ENCODE peak calls at places on chromosomes 16 and 17, in nine cellular contexts. E, R, Y, U, L, Q, I, A and P are unnamed samples.

GRCh38 chr16:27472091-27473020 is 70.4 kb downstream of the IL21R start:
- DNase-seq in E (no peak), R (no peak), Y (no peak), U (no peak), L (no peak), Q (no peak), I (no peak), A (no peak), P (no peak)

GRCh38 chr16:19379838-19380237 is 37.8 kb upstream of the TMC5 start:
- DNase-seq in E (no peak), R (no peak), Y (no peak), U (no peak), L (no peak), Q (no peak), I (no peak), A (no peak), P (no peak)

GRCh38 chr16:76293980-76294690 is 16.9 kb downstream of the CNTNAP4 start:
- DNase-seq in E (no peak), R (no peak), Y (no peak), U (no peak), L (no peak), Q (no peak), I (no peak), A (no peak), P (no peak)

GRCh38 chr17:40949406-40949805 is 12.0 kb upstream of the KRT23 start:
- DNase-seq in E (no peak), R (no peak), Y (no peak), U (no peak), L (no peak), Q (no peak), I (no peak), A (no peak), P (no peak)

GRCh38 chr16:4034963-4035362 is 81.3 kb downstream of the ADCY9 start:
- DNase-seq in E (no peak), R (no peak), Y (no peak), U (no peak), L (no peak), Q (no peak), I (no peak), A (no peak), P (no peak)

GRCh38 chr17:20012137-20012536 is 3.0 kb downstream of the SPECC1 start:
- DNase-seq in E (no peak), R (no peak), Y (no peak), U (no peak), L (no peak), Q (no peak), I (no peak), A (no peak), P (no peak)

GRCh38 chr16:53692146-53692545 is 11.5 kb downstream of the RPGRIP1L start:
- DNase-seq in E (no peak), R (no peak), Y (no peak), U (no peak), L (no peak), Q (no peak), I (no peak), A (no peak), P (no peak)

GRCh38 chr16:58462997-58463891 is 36.7 kb upstream of the NDRG4 start:
- DNase-seq in E (no peak), R (no peak), Y (peak), U (peak), L (no peak), Q (no peak), I (peak), A (no peak), P (no peak)

GRCh38 chr17:50256826-50257573 is 17.3 kb upstream of the TMEM92 start:
- DNase-seq in E (no peak), R (no peak), Y (no peak), U (no peak), L (no peak), Q (no peak), I (no peak), A (no peak), P (no peak)